ENCODE peak calls at places on chromosomes 11 and 22, in eight cellular contexts. F is right atrium auricular region, E is cardiac muscle cell, Y is upper lobe of right lung, J is nephron progenitor cell, X is astrocyte, C is gastrocnemius medialis, G is fibroblast of lung. V is an unnamed sample.

GRCh38 chr22:40525250-40525884 is 111.2 kb downstream of the MRTFA start:
- DNase-seq in F (no peak), E (peak), Y (peak), J (peak), X (no peak), C (no peak), G (peak), V (peak)

GRCh38 chr22:30490399-30490798 is 15.1 kb downstream of the SEC14L4 start:
- DNase-seq in F (no peak), E (no peak), Y (no peak), J (peak), X (no peak), C (no peak), G (no peak), V (no peak)

GRCh38 chr11:112727341-112727841 is 233.8 kb upstream of the NCAM1 start:
- DNase-seq in F (peak), E (no peak), Y (no peak), J (no peak), X (no peak), C (no peak), G (no peak), V (no peak)

GRCh38 chr11:22304337-22304961 is 33.7 kb upstream of the SLC17A6 start:
- DNase-seq in F (no peak), E (peak), Y (no peak), J (no peak), X (peak), C (no peak), G (peak), V (no peak)

GRCh38 chr22:19981961-19982920 is 34.4 kb downstream of the ARVCF start:
- DNase-seq in F (no peak), E (no peak), Y (no peak), J (no peak), X (no peak), C (no peak), G (no peak), V (no peak)

GRCh38 chr11:19597194-19597593 is 115.4 kb upstream of the NAV2 start:
- DNase-seq in F (no peak), E (no peak), Y (no peak), J (no peak), X (peak), C (no peak), G (peak), V (no peak)

GRCh38 chr11:111426615-111427014 is 47.5 kb upstream of the POU2AF1 start:
- DNase-seq in F (no peak), E (no peak), Y (no peak), J (no peak), X (no peak), C (no peak), G (no peak), V (no peak)

GRCh38 chr11:57501951-57502350 is 13.6 kb downstream of the SLC43A1 start:
- DNase-seq in F (no peak), E (no peak), Y (no peak), J (no peak), X (no peak), C (no peak), G (peak), V (no peak)

GRCh38 chr22:43859176-43859575 is 3.1 kb downstream of the SULT4A1 start:
- DNase-seq in F (no peak), E (no peak), Y (no peak), J (no peak), X (no peak), C (no peak), G (no peak), V (peak)

GRCh38 chr11:82814379-82814778 is 80.7 kb upstream of the FAM181B start:
- DNase-seq in F (no peak), E (no peak), Y (no peak), J (no peak), X (no peak), C (no peak), G (no peak), V (no peak)

GRCh38 chr11:82823635-82824614 is 76.3 kb downstream of the PRCP start:
- DNase-seq in F (no peak), E (no peak), Y (no peak), J (no peak), X (no peak), C (no peak), G (no peak), V (no peak)

GRCh38 chr11:82818399-82819043 is 81.7 kb downstream of the PRCP start:
- DNase-seq in F (no peak), E (no peak), Y (no peak), J (no peak), X (no peak), C (no peak), G (no peak), V (no peak)
- TF ChIP-seq CTCF in F (no peak), E (no peak), Y (no peak), J (no peak), X (no peak), C (no peak), G (no peak), V (no peak)

GRCh38 chr11:72328366-72329224 is 84.6 kb upstream of the PHOX2A start:
- DNase-seq in F (no peak), E (no peak), Y (no peak), J (no peak), X (peak), C (no peak), G (peak), V (no peak)
- TF ChIP-seq CTCF in F (no peak), E (no peak), Y (no peak), J (no peak), X (peak), C (no peak), G (no peak), V (no peak)

GRCh38 chr11:17473071-17473744 is 3.4 kb downstream of the ABCC8 start:
- DNase-seq in F (no peak), E (peak), Y (no peak), J (peak), X (no peak), C (no peak), G (peak), V (peak)
- TF ChIP-seq CTCF in F (no peak), E (no peak), Y (no peak), J (peak), X (no peak), C (no peak), G (no peak), V (peak)

DNA sequence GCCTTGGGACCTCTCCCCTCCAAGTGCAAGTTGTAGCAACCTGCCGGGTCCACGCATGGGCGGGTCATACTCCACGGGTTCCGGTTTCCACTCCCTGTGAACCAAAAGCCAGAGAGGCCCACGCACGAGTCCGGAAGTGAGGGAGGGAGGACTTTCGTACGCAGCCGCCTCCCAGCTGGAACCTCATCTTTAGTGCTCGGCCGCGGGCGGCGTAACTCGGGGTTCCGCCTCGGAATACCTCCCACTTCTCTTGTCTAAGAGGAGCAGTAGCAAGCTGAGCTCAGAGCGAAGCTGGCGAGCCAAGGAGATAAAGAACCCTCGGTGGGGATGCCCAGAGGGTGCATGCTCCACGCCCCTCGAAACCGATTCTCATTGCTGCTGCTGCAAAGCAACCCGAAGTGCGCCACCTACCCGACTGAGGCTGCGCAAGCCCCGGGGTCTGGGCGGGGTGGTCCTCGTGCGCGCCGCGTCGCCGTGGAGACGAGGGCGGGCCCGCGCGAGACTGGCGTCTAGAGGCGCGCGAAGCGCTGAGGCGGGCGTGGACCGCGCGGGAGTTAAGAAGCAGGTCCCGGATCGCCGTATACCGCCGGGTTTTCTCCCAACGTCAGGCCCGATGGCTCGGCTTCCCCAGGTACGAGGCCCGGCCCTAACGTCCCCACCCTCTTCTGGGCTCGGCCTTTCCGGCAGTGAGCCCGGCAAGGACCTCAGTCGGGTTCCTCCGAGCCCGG is at the start of gene SFI1:
- DNase-seq in F (peak), E (peak), Y (peak), J (peak), X (peak), C (peak), G (peak), V (peak)
- TF ChIP-seq CTCF in F (no peak), E (peak), Y (peak), J (no peak), X (no peak), C (no peak), G (peak), V (peak)

GRCh38 chr11:59810189-59810910 is at the start of gene MRPL16:
- DNase-seq in F (peak), E (peak), Y (peak), J (peak), X (peak), C (peak), G (peak), V (peak)
- TF ChIP-seq CTCF in F (no peak), E (no peak), Y (peak), J (no peak), X (no peak), C (peak), G (no peak), V (no peak)

GRCh38 chr11:63212742-63213141 is 30.7 kb downstream of the SLC22A25 start:
- DNase-seq in F (no peak), E (peak), Y (no peak), J (peak), X (no peak), C (no peak), G (peak), V (no peak)
- TF ChIP-seq CTCF in F (no peak), E (peak), Y (peak), J (peak), X (peak), C (no peak), G (peak), V (peak)

DNA sequence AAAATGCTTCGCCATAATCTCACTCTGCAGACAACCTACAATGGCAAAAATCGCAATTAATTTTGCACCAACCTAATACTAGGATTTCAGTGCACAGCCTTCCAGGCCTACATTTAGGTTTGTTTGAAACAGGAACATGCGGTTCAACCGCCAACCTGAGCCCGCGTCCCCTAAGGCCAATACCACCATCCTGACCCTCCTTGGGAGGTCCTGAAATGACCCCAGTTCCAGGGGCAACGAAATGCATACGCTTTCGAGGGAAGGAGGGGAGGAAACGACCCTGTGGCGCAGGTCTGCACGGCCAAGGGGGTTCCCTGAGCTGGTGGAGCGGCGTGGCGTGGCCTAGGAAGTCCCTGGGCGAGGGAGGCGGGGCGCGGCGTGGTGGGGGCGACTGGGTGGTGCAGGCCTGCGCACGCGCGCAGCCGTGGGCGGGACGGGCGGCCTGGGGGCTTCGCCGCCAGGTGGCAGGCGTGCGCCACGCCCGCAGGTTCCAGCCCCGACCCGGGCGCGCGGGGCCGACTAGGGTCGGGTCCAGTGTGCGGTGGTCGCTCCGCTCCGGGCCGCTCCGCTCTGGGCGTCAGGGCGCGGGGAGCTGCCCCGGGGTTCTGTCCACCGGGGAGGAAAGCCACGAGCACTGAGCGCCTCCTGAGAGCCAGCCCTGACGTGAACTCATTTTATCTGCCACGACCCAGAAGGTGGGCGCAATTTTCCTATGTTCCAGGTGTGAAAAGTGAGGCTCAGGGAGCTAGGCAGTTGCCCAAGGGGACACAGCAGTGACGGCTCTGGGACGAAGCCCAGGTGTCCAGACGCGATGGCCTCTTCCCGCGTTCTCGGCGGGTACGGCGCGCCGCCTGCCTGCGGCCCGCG is 94.2 kb downstream of the SWAP70 start:
- DNase-seq in F (peak), E (peak), Y (peak), J (peak), X (peak), C (peak), G (peak), V (peak)
- TF ChIP-seq CTCF in F (peak), E (peak), Y (peak), J (peak), X (peak), C (peak), G (peak), V (peak)

GRCh38 chr11:16763746-16764145 is 25.3 kb downstream of the C11orf58 start:
- DNase-seq in F (no peak), E (no peak), Y (no peak), J (no peak), X (no peak), C (no peak), G (no peak), V (no peak)
- TF ChIP-seq CTCF in F (no peak), E (no peak), Y (no peak), J (no peak), X (no peak), C (no peak), G (no peak), V (no peak)

DNA sequence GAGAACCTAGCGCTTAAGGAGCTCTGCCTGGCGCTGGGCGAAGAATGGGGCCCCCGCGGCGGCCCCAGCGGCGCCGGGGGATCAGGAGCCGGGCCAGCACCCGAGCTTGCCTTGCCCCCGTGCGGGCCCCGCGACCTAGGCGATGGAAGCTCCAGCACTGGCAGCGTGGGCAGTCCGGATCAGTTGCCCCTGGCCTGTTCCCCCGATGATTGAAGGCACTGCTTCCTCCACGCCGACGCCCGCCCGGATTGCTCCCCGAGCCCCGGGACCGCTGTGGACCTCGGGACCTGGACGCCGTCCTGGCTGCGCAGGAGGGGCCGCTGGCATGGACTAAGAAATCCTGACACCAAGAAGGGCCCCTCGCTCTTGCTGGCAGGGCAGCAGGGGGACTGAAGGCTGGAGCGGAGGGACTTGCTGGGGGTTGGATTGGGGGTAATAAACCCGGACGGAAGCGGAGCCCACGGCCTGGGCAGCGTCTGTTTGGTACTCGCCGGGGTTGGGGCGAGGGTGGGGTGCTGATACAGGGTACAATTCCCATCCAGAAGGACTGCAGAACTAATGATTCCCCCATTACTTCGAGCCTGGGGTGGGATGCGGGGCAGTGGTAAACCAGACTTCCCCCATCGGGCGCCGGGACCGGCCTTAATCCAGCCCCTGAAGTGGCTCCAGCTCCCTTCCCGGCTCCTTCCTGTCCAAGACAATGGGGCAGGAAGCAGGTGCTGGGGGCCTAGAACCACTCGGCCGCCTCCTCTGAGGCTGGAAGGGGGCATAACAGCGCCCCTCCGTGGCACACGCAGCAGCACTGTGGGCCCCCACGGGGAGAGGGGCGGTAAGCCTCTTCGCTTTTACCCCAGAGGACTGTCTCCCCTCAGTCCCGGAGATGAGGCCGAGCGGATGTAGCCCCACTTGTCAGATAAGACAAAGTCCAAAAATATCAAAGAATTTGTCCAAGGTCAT is 985 bp downstream of the CCDC85B start:
- DNase-seq in F (no peak), E (peak), Y (no peak), J (no peak), X (no peak), C (no peak), G (peak), V (no peak)
- TF ChIP-seq CTCF in F (peak), E (peak), Y (peak), J (no peak), X (no peak), C (no peak), G (peak), V (no peak)

GRCh38 chr11:550021-550745 is 10.4 kb downstream of the LMNTD2 start:
- DNase-seq in F (no peak), E (no peak), Y (no peak), J (no peak), X (no peak), C (no peak), G (no peak), V (no peak)

GRCh38 chr11:550746-551085 is 9.8 kb downstream of the LMNTD2 start:
- DNase-seq in F (no peak), E (no peak), Y (no peak), J (no peak), X (no peak), C (no peak), G (no peak), V (no peak)

GRCh38 chr11:548700-549603 is 11.6 kb downstream of the LMNTD2 start:
- DNase-seq in F (no peak), E (no peak), Y (peak), J (peak), X (peak), C (no peak), G (no peak), V (no peak)

GRCh38 chr11:551596-551995 is 8.9 kb downstream of the LMNTD2 start:
- DNase-seq in F (no peak), E (no peak), Y (no peak), J (no peak), X (no peak), C (no peak), G (no peak), V (no peak)

DNA sequence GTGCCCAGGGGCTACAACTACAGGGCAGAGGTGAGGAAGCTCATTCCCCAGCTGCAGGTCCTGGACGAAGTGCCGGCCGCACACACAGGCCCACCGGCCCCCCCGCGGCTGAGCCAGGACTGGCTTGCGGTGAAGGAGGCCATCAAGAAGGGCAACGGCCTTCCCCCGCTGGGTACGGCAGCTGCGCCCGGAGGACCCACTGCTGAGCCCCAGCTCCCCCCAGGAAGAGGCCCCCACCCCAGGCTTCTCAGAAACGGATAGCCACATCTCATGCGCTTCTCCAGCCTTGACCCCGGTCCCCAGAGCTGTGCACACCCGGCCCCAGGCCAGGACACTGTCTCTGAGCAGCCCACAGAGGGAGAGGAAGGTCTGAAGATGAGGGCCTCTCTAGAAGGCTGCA is 9.4 kb downstream of the LMNTD2 start:
- DNase-seq in F (no peak), E (no peak), Y (no peak), J (no peak), X (no peak), C (no peak), G (no peak), V (no peak)
- TF ChIP-seq CTCF in F (no peak), E (no peak), Y (no peak), J (no peak), X (no peak), C (no peak), G (no peak), V (no peak)